ENCODE peak calls at places on chromosomes 3 and 15, in seven cellular contexts. S is fibroblast of lung, A is PC-3, U is mesenchymal stem cell, B is neuronal stem cell, Y is K562, D is mammary epithelial cell. W is an unnamed sample.

GRCh38 chr15:95266481-95267061 is 1035.2 kb downstream of the MCTP2 start:
- DNase-seq in U (no peak), B (no peak), Y (no peak), A (no peak), D (no peak), S (peak; percentile 65), W (peak; percentile 74)

GRCh38 chr3:195102609-195103467 is 168.1 kb downstream of the XXYLT1 start:
- DNase-seq in D (peak; percentile 91), Y (no peak), B (no peak), U (peak; percentile 97), A (peak; percentile 97), S (peak; percentile 95), W (peak; percentile 93)

GRCh38 chr3:145902166-145902565 is 258.8 kb downstream of the PLOD2 start:
- DNase-seq in D (no peak), S (no peak), A (no peak), B (no peak), Y (no peak), U (no peak), W (peak; percentile 65)

GRCh38 chr15:96361309-96362000 is 31.0 kb downstream of the NR2F2 start:
- DNase-seq in Y (no peak), A (no peak), B (no peak), D (no peak), U (no peak), S (no peak), W (no peak)

GRCh38 chr3:127632441-127632840 is 3.5 kb downstream of the PODXL2 start:
- DNase-seq in Y (no peak), U (no peak), D (no peak), A (no peak), B (no peak), S (no peak), W (no peak)

GRCh38 chr3:198107840-198108734 is 148.1 kb downstream of the LMLN start:
- DNase-seq in U (no peak), A (peak; percentile 32), Y (peak; percentile 57), S (peak; percentile 6), D (no peak), B (no peak), W (no peak)

GRCh38 chr3:123305192-123305591 is 103.4 kb downstream of the SEC22A start:
- DNase-seq in A (no peak), D (no peak), U (no peak), B (no peak), S (no peak), Y (no peak), W (no peak)

GRCh38 chr3:49352286-49352685 is 5.9 kb downstream of the GPX1 start:
- DNase-seq in D (no peak), Y (no peak), B (no peak), A (no peak), U (no peak), S (no peak), W (no peak)

GRCh38 chr3:34382859-34383258 is 584.4 kb downstream of the PDCD6IP start:
- DNase-seq in A (peak; percentile 43), Y (no peak), S (no peak), D (peak; percentile 25), U (no peak), B (no peak), W (no peak)

GRCh38 chr3:159941043-159941994 is 47.3 kb upstream of the IL12A start:
- DNase-seq in A (peak; percentile 72), S (no peak), U (no peak), D (peak; percentile 75), B (no peak), Y (no peak), W (no peak)

GRCh38 chr15:70902105-70902504 is 9.5 kb downstream of the LRRC49 start:
- DNase-seq in S (peak; percentile 71), B (no peak), Y (no peak), U (peak; percentile 83), D (peak; percentile 85), A (peak; percentile 85), W (peak; percentile 92)

GRCh38 chr15:88776646-88777045 is 26.6 kb upstream of the ACAN start:
- DNase-seq in Y (no peak), A (no peak), U (no peak), B (no peak), D (no peak), S (no peak), W (no peak)

GRCh38 chr15:82535566-82536408 is 4.5 kb downstream of the RPS17 start:
- DNase-seq in D (no peak), U (no peak), A (no peak), B (no peak), S (no peak), Y (no peak), W (no peak)
- H3K27ac ChIP-seq in D (no peak overlapping the region), U (no peak overlapping the region), A (no peak overlapping the region), B (peak overlapping the region; percentile 11), S (no peak overlapping the region), Y (peak overlapping the region; percentile 19), W (no peak overlapping the region)

DNA sequence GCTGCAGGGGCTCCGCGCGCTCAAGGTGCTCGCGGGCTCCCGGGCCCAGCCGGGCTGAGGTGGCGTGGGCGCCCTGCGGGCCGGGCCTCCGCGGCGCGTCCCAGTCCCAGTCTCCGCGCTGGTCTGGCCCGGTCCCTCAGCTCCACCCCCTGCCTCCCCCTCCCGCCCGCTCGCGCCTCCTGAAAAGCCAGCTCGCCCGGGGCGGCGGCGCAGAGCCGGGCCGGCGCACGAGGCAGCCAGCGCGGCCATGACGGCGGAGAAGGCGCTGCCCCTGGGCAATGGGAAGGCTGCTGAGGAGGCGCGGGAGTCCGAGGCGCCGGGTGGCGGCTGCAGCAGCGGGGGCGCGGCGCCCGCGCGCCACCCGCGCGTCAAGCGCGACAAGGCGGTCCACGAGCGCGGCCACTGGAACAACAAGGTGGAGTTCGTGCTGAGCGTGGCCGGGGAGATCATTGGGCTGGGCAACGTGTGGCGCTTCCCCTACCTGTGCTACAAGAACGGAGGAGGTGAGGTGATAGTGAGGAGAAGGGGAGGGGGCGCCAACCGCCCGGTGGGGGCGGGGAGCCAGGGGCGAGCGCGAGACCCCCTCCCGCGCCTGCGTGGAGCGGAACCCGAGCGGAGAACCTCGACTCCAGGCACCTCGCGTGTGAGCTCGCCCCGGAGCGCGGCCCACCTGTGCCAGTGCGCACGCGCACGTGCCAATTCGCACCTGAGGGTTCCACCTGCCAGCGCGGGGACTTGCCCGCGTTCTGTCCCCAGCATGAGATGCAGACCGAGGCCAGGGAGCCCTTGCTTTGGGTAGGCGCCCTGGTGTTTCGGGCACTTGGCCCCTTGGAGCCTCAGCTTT is at the start of gene SLC6A11:
- DNase-seq in A (peak; percentile 72), U (no peak), S (no peak), D (peak; percentile 39), Y (no peak), B (peak; percentile 27), W (no peak)
- H2AFZ ChIP-seq in A (peak within 1 kb of the TSS; percentile 75), U (no peak within 1 kb of the TSS), S (no peak within 1 kb of the TSS), D (peak within 1 kb of the TSS; percentile 95), Y (no peak within 1 kb of the TSS), B (peak within 1 kb of the TSS; percentile 61), W (no peak within 1 kb of the TSS)

DNA sequence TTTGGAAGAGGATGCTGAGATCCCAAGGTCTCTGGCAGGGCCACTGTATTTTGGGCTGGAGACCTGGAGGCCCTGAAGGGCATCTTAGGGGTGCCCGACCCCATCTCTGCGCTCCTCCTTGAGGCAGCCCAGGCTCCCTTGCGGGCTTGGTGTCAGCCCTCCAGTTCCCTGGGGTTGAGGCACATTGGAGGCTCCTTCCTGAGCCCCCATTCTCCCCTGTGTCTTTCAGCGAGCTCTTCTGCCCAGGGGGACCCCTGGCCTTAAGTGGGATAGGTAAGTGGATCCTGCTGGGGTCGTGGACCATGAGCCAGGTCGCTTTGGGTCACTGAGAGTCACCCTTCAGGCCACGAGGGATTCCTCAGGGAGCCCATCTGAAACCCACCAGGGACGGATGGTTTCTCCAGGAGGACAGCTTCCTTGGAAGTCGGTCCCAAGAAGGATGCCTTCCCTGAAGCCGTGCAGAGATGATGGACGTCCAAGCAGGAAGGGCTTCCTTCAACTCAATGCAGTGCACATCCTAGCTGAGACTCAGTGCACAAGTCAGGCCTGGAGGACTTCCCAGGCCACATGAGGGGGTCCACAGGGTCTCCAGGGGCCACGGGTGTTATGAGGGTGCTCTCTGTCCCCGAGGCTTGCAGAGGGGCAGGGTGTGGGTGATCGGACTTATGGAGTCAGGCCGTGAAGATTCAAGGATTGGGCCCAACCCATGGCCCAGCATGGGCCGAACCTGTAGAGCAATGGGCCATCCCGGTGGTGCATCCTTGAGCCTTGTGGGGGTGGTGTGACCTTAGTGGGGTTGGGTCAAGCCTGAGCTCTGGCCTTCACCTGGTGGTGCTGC is 224.3 kb downstream of the SNRPN start:
- DNase-seq in B (no peak), A (no peak), Y (no peak), D (no peak), U (no peak), S (no peak), W (no peak)
- H3K9me3 ChIP-seq in B (peaks cover 52% of the 10 kb centered on the region), A (peaks cover 5% of the 10 kb centered on the region), Y (no peaks in the 10 kb centered on the region), D (peaks cover 16% of the 10 kb centered on the region), U (peaks cover 7% of the 10 kb centered on the region), S (no peaks in the 10 kb centered on the region), W (peaks cover 20% of the 10 kb centered on the region)

DNA sequence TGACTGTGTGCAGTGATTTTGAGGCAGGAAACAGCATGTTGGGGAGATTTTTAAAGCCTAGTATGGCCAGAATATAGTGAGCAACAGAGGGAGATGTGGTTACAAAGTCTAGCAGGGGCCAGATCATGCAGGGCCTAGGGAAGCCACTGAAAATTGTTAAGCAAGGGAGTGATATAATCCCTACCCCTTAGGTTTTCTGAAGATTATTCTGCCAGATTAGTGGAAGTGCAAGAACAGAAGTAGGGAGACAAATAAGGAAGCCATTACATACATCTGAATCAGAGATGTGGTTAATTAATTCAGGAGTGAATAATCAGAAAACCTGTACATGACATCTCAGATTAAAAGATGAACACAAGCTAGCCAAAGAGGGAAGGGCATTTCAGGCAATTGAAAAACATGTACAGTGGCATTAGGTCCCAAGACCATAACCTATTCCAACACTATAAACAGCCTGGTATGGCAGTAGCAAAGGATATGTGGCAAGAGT is 54.8 kb downstream of the MSL2 start:
- DNase-seq in A (no peak), U (no peak), Y (no peak), S (no peak), B (no peak), D (peak; percentile 39), W (peak; percentile 30)
- H3K27ac ChIP-seq in A (peak overlapping the region; percentile 57), U (peak overlapping the region; percentile 88), Y (no peak overlapping the region), S (peak overlapping the region; percentile 81), B (no peak overlapping the region), D (peak overlapping the region; percentile 96), W (peak overlapping the region; percentile 81)

GRCh38 chr3:169466990-169467389 is 196.5 kb downstream of the MECOM start:
- DNase-seq in S (no peak), A (no peak), D (no peak), U (no peak), Y (no peak), B (no peak), W (no peak)
- H2AFZ ChIP-seq in S (no peak overlapping the region), A (no peak overlapping the region), D (no peak overlapping the region), U (no peak overlapping the region), Y (no peak overlapping the region), B (no peak overlapping the region), W (no peak overlapping the region)

GRCh38 chr3:294581-294980 is 98.0 kb downstream of the CHL1 start:
- DNase-seq in D (no peak), S (no peak), U (no peak), Y (no peak), A (peak; percentile 11), B (no peak), W (no peak)
- H3K9me3 ChIP-seq in D (no peaks in the 10 kb centered on the region), S (no peaks in the 10 kb centered on the region), U (no peaks in the 10 kb centered on the region), Y (no peaks in the 10 kb centered on the region), A (peaks cover 8% of the 10 kb centered on the region), B (no peaks in the 10 kb centered on the region), W (no peaks in the 10 kb centered on the region)

W was measured in astrocyte.